ENCODE peak calls at places on chromosomes 5 and 9, in eight cellular contexts. T, Y, H, G, J, I, Z and P are unnamed samples.

GRCh38 chr5:181111010-181111409 is 20.0 kb downstream of the OR2V1 start:
- DNase-seq in Y (no peak), T (no peak), Z (no peak), J (no peak), H (no peak), I (no peak), G (no peak), P (no peak)

GRCh38 chr5:134465856-134466240 is 54.2 kb upstream of the CDKN2AIPNL start:
- DNase-seq in Z (peak; percentile 94), J (peak; percentile 96), T (peak; percentile 89), Y (peak; percentile 90), G (peak; percentile 94), I (peak; percentile 91), H (peak; percentile 72), P (peak; percentile 90)

GRCh38 chr9:121700831-121701419 is 49.5 kb downstream of the DAB2IP start:
- DNase-seq in Z (no peak), H (no peak), T (no peak), J (no peak), G (no peak), Y (no peak), I (no peak), P (no peak)

GRCh38 chr5:80243567-80243966 is 12.3 kb downstream of the SERINC5 start:
- DNase-seq in I (no peak), J (no peak), Z (no peak), Y (no peak), H (no peak), T (no peak), G (no peak), P (no peak)

GRCh38 chr9:137959641-137960411 is 82.2 kb downstream of the CACNA1B start:
- DNase-seq in H (no peak), G (no peak), J (peak; percentile 58), Z (peak; percentile 38), I (no peak), T (no peak), Y (no peak), P (peak; percentile 20)

GRCh38 chr9:117732494-117732893 is 28.3 kb downstream of the TLR4 start:
- DNase-seq in H (no peak), G (no peak), Y (no peak), I (no peak), T (no peak), Z (no peak), J (no peak), P (no peak)

GRCh38 chr9:36848946-36849345 is 185.1 kb downstream of the PAX5 start:
- DNase-seq in J (no peak), G (no peak), Z (no peak), H (no peak), T (no peak), Y (no peak), I (no peak), P (no peak)

GRCh38 chr5:142716963-142717362 is 31.1 kb upstream of the FGF1 start:
- DNase-seq in Y (peak; percentile 31), J (no peak), G (no peak), T (peak; percentile 83), Z (no peak), H (peak; percentile 23), I (no peak), P (peak; percentile 70)

GRCh38 chr5:152619756-152620155 is 214.7 kb upstream of the NMUR2 start:
- DNase-seq in I (no peak), T (no peak), Z (no peak), H (no peak), G (no peak), J (no peak), Y (no peak), P (no peak)

GRCh38 chr5:152623951-152624350 is 218.9 kb upstream of the NMUR2 start:
- DNase-seq in T (no peak), H (no peak), I (no peak), J (no peak), G (no peak), Y (no peak), Z (no peak), P (no peak)

GRCh38 chr5:152622628-152623027 is 217.5 kb upstream of the NMUR2 start:
- DNase-seq in Z (no peak), J (no peak), T (peak; percentile 87), Y (no peak), H (no peak), I (no peak), G (no peak), P (no peak)

GRCh38 chr5:152631217-152631616 is 226.1 kb upstream of the NMUR2 start:
- DNase-seq in G (no peak), Z (no peak), J (no peak), T (no peak), H (no peak), Y (no peak), I (no peak), P (no peak)

GRCh38 chr5:152625696-152626095 is 220.6 kb upstream of the NMUR2 start:
- DNase-seq in Y (no peak), Z (no peak), G (no peak), J (no peak), T (no peak), I (no peak), H (no peak), P (no peak)
- TF ChIP-seq POLR2A in Y (no peak), Z (no peak), G (no peak), J (no peak), T (no peak), I (no peak), H (no peak), P (no peak)

GRCh38 chr5:126450895-126451294 is 27.7 kb downstream of the GRAMD2B start:
- DNase-seq in H (no peak), Z (no peak), T (no peak), Y (no peak), J (no peak), I (no peak), G (no peak), P (no peak)

GRCh38 chr5:126450388-126450787 is 27.2 kb downstream of the GRAMD2B start:
- DNase-seq in I (no peak), J (no peak), G (no peak), Y (no peak), Z (no peak), H (no peak), T (no peak), P (no peak)

GRCh38 chr5:126448720-126449119 is 25.5 kb downstream of the GRAMD2B start:
- DNase-seq in H (no peak), I (no peak), G (no peak), T (no peak), Y (no peak), J (no peak), Z (no peak), P (no peak)

GRCh38 chr5:126452477-126452876 is 29.3 kb downstream of the GRAMD2B start:
- DNase-seq in I (no peak), Z (no peak), Y (no peak), H (no peak), J (no peak), T (no peak), G (no peak), P (no peak)

DNA sequence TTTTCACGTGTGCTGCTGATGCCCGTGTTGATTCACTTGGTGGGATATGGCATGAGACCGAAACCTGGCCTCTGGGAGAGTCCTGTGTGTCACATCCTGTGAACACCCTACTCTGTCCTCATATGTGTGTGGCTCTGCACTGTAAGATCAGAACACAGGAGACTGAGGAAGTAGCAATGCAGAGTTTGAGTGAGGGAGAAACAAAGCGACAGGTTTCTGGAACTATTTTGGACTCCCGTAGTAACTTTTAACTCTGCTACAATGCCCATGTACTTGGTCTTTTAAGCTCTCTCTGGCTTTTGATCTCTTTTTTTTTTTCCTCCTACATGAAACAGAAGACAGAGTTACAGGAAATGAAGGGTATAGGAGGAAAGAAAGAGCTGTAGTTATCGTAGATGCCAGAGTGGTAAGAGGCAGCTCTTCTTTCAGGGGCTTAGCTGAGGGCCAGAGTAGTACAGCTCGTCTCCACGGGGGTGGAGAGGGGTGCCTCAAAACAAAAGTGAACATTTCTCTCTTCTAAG is 26.6 kb downstream of the GRAMD2B start:
- DNase-seq in Z (no peak), J (no peak), Y (peak; percentile 46), T (no peak), H (no peak), I (no peak), G (no peak), P (no peak)
- TF ChIP-seq POLR2A in Z (peak; percentile 49), J (no peak), Y (peak; percentile 56), T (no peak), H (peak; percentile 69), I (no peak), G (no peak), P (no peak)

GRCh38 chr9:116335392-116335791 is 181.8 kb downstream of the PAPPA start:
- DNase-seq in J (no peak), Y (no peak), I (no peak), H (no peak), G (no peak), Z (no peak), T (no peak), P (no peak)

GRCh38 chr9:116333254-116333653 is 179.7 kb downstream of the PAPPA start:
- DNase-seq in J (no peak), G (no peak), T (no peak), Y (no peak), H (no peak), Z (no peak), I (no peak), P (no peak)

GRCh38 chr9:116337015-116337414 is 183.4 kb downstream of the PAPPA start:
- DNase-seq in T (no peak), H (no peak), G (no peak), Y (no peak), J (no peak), Z (no peak), I (no peak), P (no peak)

GRCh38 chr9:116336133-116336862 is 182.7 kb downstream of the PAPPA start:
- DNase-seq in J (no peak), H (no peak), G (no peak), Z (no peak), T (no peak), Y (no peak), I (no peak), P (no peak)

DNA sequence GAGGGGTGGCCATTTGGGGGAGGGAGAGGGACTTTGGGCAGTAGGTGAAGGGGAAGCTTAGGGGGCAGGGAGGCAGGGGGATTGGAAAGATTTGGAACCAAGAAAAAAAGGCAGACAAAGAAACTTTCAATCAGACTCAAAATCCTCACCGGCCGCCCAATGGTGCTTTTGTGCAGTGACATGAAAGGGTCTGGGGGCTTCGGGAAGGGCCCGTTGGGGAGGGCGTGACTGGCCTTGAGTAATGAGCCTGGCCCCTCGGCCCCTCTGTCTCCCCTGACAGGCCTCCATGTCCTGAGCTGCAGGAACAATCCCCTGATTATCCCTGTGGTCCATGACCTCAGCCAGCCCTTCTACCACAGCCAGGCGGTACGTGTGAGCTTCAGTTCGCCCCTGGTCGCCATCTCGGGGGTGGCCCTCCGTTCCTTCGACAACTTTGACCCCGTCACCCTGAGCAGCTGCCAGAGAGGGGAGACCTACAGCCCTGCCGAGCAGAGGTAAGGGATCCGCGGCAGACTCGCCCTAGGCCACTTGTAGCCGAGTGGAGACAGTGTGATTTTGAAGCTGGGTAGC is 181.1 kb downstream of the PAPPA start:
- DNase-seq in J (no peak), I (no peak), Z (no peak), H (no peak), Y (no peak), T (no peak), G (no peak), P (no peak)
- TF ChIP-seq POLR2A in J (no peak), I (no peak), Z (no peak), H (no peak), Y (no peak), T (no peak), G (no peak), P (no peak)

DNA sequence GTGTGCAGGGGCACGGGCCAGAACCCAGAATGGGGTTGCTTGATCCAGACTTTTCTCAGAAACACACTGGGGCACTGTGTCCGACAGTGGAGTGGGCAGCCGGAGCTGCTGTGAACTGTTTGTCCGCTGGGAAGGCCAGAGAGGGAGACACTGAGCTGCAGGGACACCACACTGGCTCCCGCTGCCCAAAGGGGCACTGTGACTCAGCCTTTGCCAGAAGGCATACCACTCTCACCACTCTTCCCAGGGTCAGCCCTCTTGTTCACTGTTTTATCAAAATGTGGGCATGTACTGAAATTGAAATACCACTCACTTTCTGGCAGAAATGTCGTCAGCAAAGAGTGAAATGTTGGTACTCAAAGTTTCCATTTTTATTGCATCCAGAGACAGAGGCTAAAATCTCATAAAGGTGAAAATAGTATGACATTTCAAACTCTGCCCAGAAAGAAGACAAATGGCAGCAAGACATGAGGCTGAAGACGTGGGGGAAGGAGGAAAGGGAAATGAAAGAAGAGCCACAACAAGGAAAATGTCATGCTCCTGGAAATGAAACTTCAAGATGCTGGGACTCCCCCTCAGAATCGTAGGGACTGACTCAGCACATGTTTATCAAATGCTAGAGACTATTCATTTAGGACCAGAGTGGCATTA is 4.5 kb upstream of the IL7R start:
- DNase-seq in Y (no peak), J (no peak), H (no peak), G (no peak), T (no peak), Z (no peak), I (no peak), P (peak; percentile 35)
- TF ChIP-seq POLR2A in Y (no peak), J (no peak), H (no peak), G (no peak), T (no peak), Z (no peak), I (no peak), P (no peak)